ENCODE peak calls at places on chromosomes 7 and 10, in five cellular contexts. One of them, this sample, is unnamed.
A peak's percentile ranks its signal among the peaks of the same experiment; 100 is the strongest.

GRCh38 chr7:18693401-18693800 is 197.9 kb downstream of the HDAC9 start:
- DNase-seq in Karpas-422: peak; percentile 48
- DNase-seq in heart right ventricle: peak; percentile 9
- DNase-seq in spleen: no peak
- DNase-seq in A549: peak; percentile 39
- DNase-seq in this sample: peak; percentile 62

GRCh38 chr7:127751062-127751722 is 99.2 kb downstream of the SND1 start:
- DNase-seq in spleen: no peak
- DNase-seq in A549: no peak
- DNase-seq in Karpas-422: peak; percentile 54
- DNase-seq in heart right ventricle: no peak
- DNase-seq in this sample: no peak

GRCh38 chr7:25891591-25891990 is 260.4 kb upstream of the NFE2L3 start:
- DNase-seq in spleen: no peak
- DNase-seq in Karpas-422: no peak
- DNase-seq in heart right ventricle: no peak
- DNase-seq in A549: no peak
- DNase-seq in this sample: no peak

GRCh38 chr7:122311280-122311679 is 6.7 kb upstream of the FEZF1 start:
- DNase-seq in A549: no peak
- DNase-seq in heart right ventricle: no peak
- DNase-seq in spleen: no peak
- DNase-seq in Karpas-422: no peak
- DNase-seq in this sample: peak; percentile 77

GRCh38 chr7:151810434-151811232 is 66.3 kb downstream of the PRKAG2 start:
- DNase-seq in Karpas-422: no peak
- DNase-seq in spleen: peak; percentile 38
- DNase-seq in heart right ventricle: no peak
- DNase-seq in A549: no peak
- DNase-seq in this sample: no peak

GRCh38 chr7:105000927-105001336 is 13.1 kb upstream of the KMT2E start:
- DNase-seq in Karpas-422: no peak
- DNase-seq in spleen: no peak
- DNase-seq in A549: no peak
- DNase-seq in heart right ventricle: no peak
- DNase-seq in this sample: peak; percentile 57

GRCh38 chr10:49171326-49172140 is 16.7 kb downstream of the TMEM273 start:
- DNase-seq in A549: no peak
- DNase-seq in Karpas-422: no peak
- DNase-seq in spleen: no peak
- DNase-seq in heart right ventricle: no peak
- DNase-seq in this sample: no peak

GRCh38 chr10:49383853-49384252 is 12.0 kb downstream of the DRGX start:
- DNase-seq in heart right ventricle: no peak
- DNase-seq in A549: no peak
- DNase-seq in Karpas-422: no peak
- DNase-seq in spleen: no peak
- DNase-seq in this sample: no peak

GRCh38 chr7:1459930-1460756 is 873 bp upstream of the MICALL2 start:
- DNase-seq in spleen: peak; percentile 86
- DNase-seq in Karpas-422: no peak
- DNase-seq in heart right ventricle: peak; percentile 40
- DNase-seq in A549: no peak
- DNase-seq in this sample: no peak

GRCh38 chr10:72738476-72738875 is 46.5 kb downstream of the MCU start:
- DNase-seq in heart right ventricle: peak; percentile 24
- DNase-seq in A549: no peak
- DNase-seq in Karpas-422: no peak
- DNase-seq in spleen: no peak
- DNase-seq in this sample: no peak

GRCh38 chr10:32174349-32174893 is 118.2 kb upstream of the KIF5B start:
- DNase-seq in spleen: no peak
- DNase-seq in A549: no peak
- DNase-seq in Karpas-422: no peak
- DNase-seq in heart right ventricle: no peak
- DNase-seq in this sample: no peak

GRCh38 chr7:41517771-41518170 is 185.1 kb downstream of the INHBA start:
- DNase-seq in heart right ventricle: no peak
- DNase-seq in A549: no peak
- DNase-seq in Karpas-422: no peak
- DNase-seq in spleen: no peak
- DNase-seq in this sample: no peak

DNA sequence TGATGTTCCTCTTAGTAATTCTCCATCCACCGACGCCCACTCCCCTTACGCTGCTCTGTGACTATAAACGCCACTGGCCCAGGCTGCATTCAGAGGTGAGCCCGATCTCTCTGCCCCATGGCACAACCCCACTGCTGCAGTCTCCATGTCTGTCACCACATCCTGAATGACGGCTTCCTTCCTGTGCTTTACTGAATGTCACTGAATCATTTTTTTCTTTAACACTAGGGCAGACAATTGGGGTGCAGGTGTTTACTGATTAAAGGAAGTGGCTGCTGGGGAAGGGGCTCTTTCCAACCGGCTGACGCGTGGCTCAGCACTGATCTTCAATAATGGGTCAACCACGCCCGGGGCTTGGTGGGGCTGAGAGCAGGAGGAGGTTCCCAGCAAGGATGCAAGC is 208.3 kb downstream of the USP6NL start:
- DNase-seq in spleen: peak; percentile 85
- DNase-seq in Karpas-422: no peak
- DNase-seq in A549: no peak
- DNase-seq in heart right ventricle: no peak
- DNase-seq in this sample: peak; percentile 23
- H3K4me1 ChIP-seq in spleen: peaks cover 56% of the 10 kb centered on the region
- H3K4me1 ChIP-seq in Karpas-422: no peaks in the 10 kb centered on the region
- H3K4me1 ChIP-seq in A549: no peaks in the 10 kb centered on the region
- H3K4me1 ChIP-seq in heart right ventricle: peaks cover 2% of the 10 kb centered on the region
- H3K4me1 ChIP-seq in this sample: peaks cover 7% of the 10 kb centered on the region

GRCh38 chr7:39832519-39833085 is 117.5 kb upstream of the CDK13 start:
- DNase-seq in spleen: no peak
- DNase-seq in A549: no peak
- DNase-seq in Karpas-422: no peak
- DNase-seq in heart right ventricle: no peak
- DNase-seq in this sample: no peak

DNA sequence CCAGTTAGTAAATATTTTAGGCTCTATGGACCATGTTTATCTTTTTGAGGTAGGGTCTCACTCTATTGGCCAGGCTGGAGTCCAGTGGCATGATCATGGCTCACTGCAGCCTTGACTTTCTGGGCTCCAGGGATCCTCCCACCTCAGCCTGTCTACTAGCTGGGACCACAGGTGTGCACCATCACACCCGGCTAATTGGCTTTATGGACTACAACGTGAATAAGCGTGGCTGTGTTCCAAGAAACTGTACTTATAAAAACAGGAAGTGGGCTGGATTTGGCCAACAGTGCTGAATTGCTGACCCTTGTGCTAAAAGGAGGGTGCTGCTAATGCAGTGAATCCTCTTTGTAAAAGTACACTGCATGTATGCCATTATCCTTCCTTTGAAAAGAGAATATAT is 111.7 kb upstream of the CDK13 start:
- DNase-seq in spleen: no peak
- DNase-seq in A549: no peak
- DNase-seq in heart right ventricle: peak; percentile 23
- DNase-seq in Karpas-422: no peak
- DNase-seq in this sample: no peak
- H3K4me3 ChIP-seq in spleen: no peak overlapping the region
- H3K4me3 ChIP-seq in A549: no peak overlapping the region
- H3K4me3 ChIP-seq in heart right ventricle: no peak overlapping the region
- H3K4me3 ChIP-seq in Karpas-422: no peak overlapping the region
- H3K4me3 ChIP-seq in this sample: no peak overlapping the region

GRCh38 chr10:22333167-22333566 is 12.1 kb upstream of the SPAG6 start:
- DNase-seq in A549: no peak
- DNase-seq in Karpas-422: no peak
- DNase-seq in heart right ventricle: no peak
- DNase-seq in spleen: no peak
- DNase-seq in this sample: no peak

GRCh38 chr10:22334414-22335203 is 10.7 kb upstream of the SPAG6 start:
- DNase-seq in A549: no peak
- DNase-seq in spleen: peak; percentile 82
- DNase-seq in Karpas-422: no peak
- DNase-seq in heart right ventricle: no peak
- DNase-seq in this sample: peak; percentile 90

GRCh38 chr10:22332116-22332692 is 11.3 kb downstream of the BMI1 start:
- DNase-seq in Karpas-422: no peak
- DNase-seq in A549: no peak
- DNase-seq in heart right ventricle: no peak
- DNase-seq in spleen: no peak
- DNase-seq in this sample: no peak

GRCh38 chr10:22335204-22335956 is 9.9 kb upstream of the SPAG6 start:
- DNase-seq in spleen: peak; percentile 90
- DNase-seq in heart right ventricle: no peak
- DNase-seq in Karpas-422: no peak
- DNase-seq in A549: peak; percentile 46
- DNase-seq in this sample: peak; percentile 84

DNA sequence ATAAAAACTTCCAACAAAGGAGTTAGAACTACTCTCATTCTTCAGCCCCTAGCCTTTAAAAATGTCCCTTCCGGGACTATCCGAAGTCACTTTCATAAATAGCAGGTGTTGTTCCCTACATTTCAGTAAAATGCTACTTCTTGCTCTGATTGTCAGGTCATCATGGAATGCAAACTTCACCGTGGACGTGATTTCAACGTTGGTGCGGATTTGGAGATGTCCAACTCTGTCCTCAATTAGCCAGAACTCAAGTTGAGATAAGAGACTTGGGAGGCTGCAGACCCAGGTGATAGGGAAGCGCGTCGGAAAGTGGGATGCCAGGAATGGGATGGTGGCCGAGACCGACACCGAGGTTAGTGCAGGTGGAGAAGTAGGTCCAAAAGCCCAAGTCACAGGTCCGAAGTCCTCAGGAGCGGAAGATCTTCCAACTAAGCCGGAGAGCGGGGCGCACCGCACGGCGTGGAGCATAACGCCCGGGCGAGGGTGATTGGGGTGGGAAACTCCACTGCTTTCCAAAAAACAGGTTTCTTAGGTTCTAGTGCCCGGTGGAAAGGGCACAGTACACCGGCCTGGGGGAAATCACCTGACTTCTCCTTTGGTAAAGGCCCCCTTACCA is 11.5 kb upstream of the SPAG6 start:
- DNase-seq in heart right ventricle: no peak
- DNase-seq in Karpas-422: no peak
- DNase-seq in A549: no peak
- DNase-seq in spleen: peak; percentile 75
- DNase-seq in this sample: no peak
- H3K4me1 ChIP-seq in heart right ventricle: peaks cover 22% of the 10 kb centered on the region
- H3K4me1 ChIP-seq in Karpas-422: peaks cover 10% of the 10 kb centered on the region
- H3K4me1 ChIP-seq in A549: peaks cover 8% of the 10 kb centered on the region
- H3K4me1 ChIP-seq in spleen: peaks cover 60% of the 10 kb centered on the region
- H3K4me1 ChIP-seq in this sample: no peaks in the 10 kb centered on the region

GRCh38 chr10:43401627-43402026 is 7.4 kb downstream of the HNRNPF start:
- DNase-seq in A549: no peak
- DNase-seq in Karpas-422: no peak
- DNase-seq in spleen: no peak
- DNase-seq in heart right ventricle: no peak
- DNase-seq in this sample: peak; percentile 80
- H3K4me3 ChIP-seq in A549: no peak overlapping the region
- H3K4me3 ChIP-seq in Karpas-422: peak overlapping the region; percentile 14
- H3K4me3 ChIP-seq in spleen: no peak overlapping the region
- H3K4me3 ChIP-seq in heart right ventricle: no peak overlapping the region
- H3K4me3 ChIP-seq in this sample: no peak overlapping the region

GRCh38 chr7:98521089-98521692 is 95.9 kb upstream of the NPTX2 start:
- DNase-seq in Karpas-422: no peak
- DNase-seq in spleen: peak; percentile 20
- DNase-seq in A549: no peak
- DNase-seq in heart right ventricle: no peak
- DNase-seq in this sample: no peak

GRCh38 chr7:98528079-98528478 is 89.0 kb upstream of the NPTX2 start:
- DNase-seq in spleen: peak; percentile 48
- DNase-seq in Karpas-422: no peak
- DNase-seq in heart right ventricle: no peak
- DNase-seq in A549: no peak
- DNase-seq in this sample: no peak

GRCh38 chr7:98520356-98520932 is 96.6 kb upstream of the NPTX2 start:
- DNase-seq in spleen: peak; percentile 21
- DNase-seq in Karpas-422: peak; percentile 54
- DNase-seq in heart right ventricle: no peak
- DNase-seq in A549: no peak
- DNase-seq in this sample: peak; percentile 64

GRCh38 chr7:98531717-98532116 is 85.4 kb upstream of the NPTX2 start:
- DNase-seq in Karpas-422: peak; percentile 66
- DNase-seq in heart right ventricle: no peak
- DNase-seq in spleen: no peak
- DNase-seq in A549: no peak
- DNase-seq in this sample: no peak

DNA sequence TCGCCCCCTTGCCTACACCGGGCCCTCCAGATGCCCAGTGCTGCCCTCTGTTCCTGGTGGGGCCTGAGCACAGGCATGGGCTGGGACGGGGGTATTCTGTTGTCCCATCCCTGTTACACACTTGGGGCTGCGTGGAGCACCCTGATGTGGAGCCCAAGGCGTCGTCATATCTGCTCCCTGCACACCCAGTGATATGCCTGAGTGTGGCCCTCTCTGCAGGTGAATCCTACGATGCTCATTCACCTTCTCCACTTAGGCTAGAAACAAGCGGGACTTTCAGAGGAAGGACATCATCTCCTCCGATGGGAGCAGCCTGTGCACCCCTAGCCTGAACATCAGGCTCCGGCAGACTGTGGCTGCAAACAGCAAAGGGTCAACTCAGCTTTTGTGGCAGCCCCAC is 91.0 kb upstream of the NPTX2 start:
- DNase-seq in spleen: peak; percentile 63
- DNase-seq in Karpas-422: no peak
- DNase-seq in A549: no peak
- DNase-seq in heart right ventricle: no peak
- DNase-seq in this sample: no peak
- H3K4me1 ChIP-seq in spleen: no peaks in the 10 kb centered on the region
- H3K4me1 ChIP-seq in Karpas-422: no peaks in the 10 kb centered on the region
- H3K4me1 ChIP-seq in A549: no peaks in the 10 kb centered on the region
- H3K4me1 ChIP-seq in heart right ventricle: no peaks in the 10 kb centered on the region
- H3K4me1 ChIP-seq in this sample: no peaks in the 10 kb centered on the region

GRCh38 chr10:98344589-98345038 is 70.4 kb downstream of the PYROXD2 start:
- DNase-seq in A549: no peak
- DNase-seq in heart right ventricle: peak; percentile 77
- DNase-seq in spleen: no peak
- DNase-seq in Karpas-422: no peak
- DNase-seq in this sample: no peak

GRCh38 chr10:98346847-98347246 is 68.1 kb downstream of the PYROXD2 start:
- DNase-seq in Karpas-422: no peak
- DNase-seq in spleen: no peak
- DNase-seq in heart right ventricle: no peak
- DNase-seq in A549: no peak
- DNase-seq in this sample: no peak

GRCh38 chr10:98351831-98352402 is 63.1 kb downstream of the PYROXD2 start:
- DNase-seq in spleen: no peak
- DNase-seq in A549: no peak
- DNase-seq in Karpas-422: no peak
- DNase-seq in heart right ventricle: no peak
- DNase-seq in this sample: no peak

GRCh38 chr10:98353105-98353504 is 61.9 kb downstream of the PYROXD2 start:
- DNase-seq in heart right ventricle: no peak
- DNase-seq in A549: no peak
- DNase-seq in Karpas-422: no peak
- DNase-seq in spleen: no peak
- DNase-seq in this sample: no peak

DNA sequence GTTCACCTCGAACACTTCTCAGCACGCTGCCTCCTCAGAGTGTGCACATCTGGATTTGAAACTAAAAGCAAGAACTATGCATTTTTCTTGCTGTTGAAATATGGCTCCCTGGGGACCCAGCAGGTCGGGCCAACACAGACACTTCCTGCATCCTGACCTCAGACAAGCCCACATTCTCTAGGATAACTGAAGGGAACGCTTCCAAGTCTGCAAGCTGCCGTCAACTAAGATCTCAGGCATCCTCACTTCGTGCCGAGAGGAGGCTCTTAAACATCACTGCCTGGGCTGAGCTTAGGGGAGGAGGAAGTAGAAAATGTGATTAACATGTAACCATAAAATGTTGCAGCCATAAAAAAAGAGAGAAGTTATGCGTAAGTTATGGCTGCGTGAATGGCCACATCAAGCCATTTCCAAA is 65.5 kb downstream of the PYROXD2 start:
- DNase-seq in heart right ventricle: peak; percentile 54
- DNase-seq in A549: no peak
- DNase-seq in Karpas-422: peak; percentile 56
- DNase-seq in spleen: no peak
- DNase-seq in this sample: no peak
- H3K4me3 ChIP-seq in heart right ventricle: no peak overlapping the region
- H3K4me3 ChIP-seq in A549: no peak overlapping the region
- H3K4me3 ChIP-seq in Karpas-422: peak overlapping the region; percentile 54
- H3K4me3 ChIP-seq in spleen: no peak overlapping the region
- H3K4me3 ChIP-seq in this sample: no peak overlapping the region